ENCODE peak calls at places on chromosomes 1 and 21, in four cellular contexts. One of them, this sample, is unnamed.

GRCh38 chr1:33369764-33370163 is 48.9 kb upstream of the A3GALT2 start:
- DNase-seq in mesendoderm: no peak
- DNase-seq in H1: no peak
- DNase-seq in H9: no peak
- DNase-seq in this sample: no peak

GRCh38 chr1:166570954-166571353 is 268.3 kb upstream of the POGK start:
- DNase-seq in mesendoderm: no peak
- DNase-seq in H1: no peak
- DNase-seq in H9: no peak
- DNase-seq in this sample: no peak

GRCh38 chr1:246565751-246566127 is 322 bp downstream of the TFB2M start:
- DNase-seq in mesendoderm: peak; percentile 80
- DNase-seq in H1: no peak
- DNase-seq in H9: no peak
- DNase-seq in this sample: peak; percentile 64

GRCh38 chr21:45549670-45550463 is 7.6 kb upstream of the SLC19A1 start:
- DNase-seq in mesendoderm: no peak
- DNase-seq in H1: no peak
- DNase-seq in H9: peak; percentile 28
- DNase-seq in this sample: no peak

GRCh38 chr1:221991221-221991620 is 249.3 kb upstream of the DUSP10 start:
- DNase-seq in mesendoderm: no peak
- DNase-seq in H1: no peak
- DNase-seq in H9: no peak
- DNase-seq in this sample: peak; percentile 25

GRCh38 chr1:219171192-219171935 is 2.3 kb upstream of the LYPLAL1 start:
- DNase-seq in mesendoderm: no peak
- DNase-seq in H1: no peak
- DNase-seq in H9: no peak
- DNase-seq in this sample: peak; percentile 44

GRCh38 chr1:159866066-159866465 is 3.6 kb upstream of the VSIG8 start:
- DNase-seq in mesendoderm: no peak
- DNase-seq in H1: no peak
- DNase-seq in H9: no peak
- DNase-seq in this sample: no peak

GRCh38 chr21:34882719-34883131 is 166.4 kb downstream of the RUNX1 start:
- DNase-seq in mesendoderm: no peak
- DNase-seq in H1: no peak
- DNase-seq in H9: no peak
- DNase-seq in this sample: peak; percentile 40

GRCh38 chr1:163124812-163125211 is 55.7 kb downstream of the RGS4 start:
- DNase-seq in mesendoderm: no peak
- DNase-seq in H1: no peak
- DNase-seq in H9: no peak
- DNase-seq in this sample: no peak

GRCh38 chr1:53249706-53250105 is 11.4 kb upstream of the MAGOH start:
- DNase-seq in mesendoderm: no peak
- DNase-seq in H1: no peak
- DNase-seq in H9: no peak
- DNase-seq in this sample: no peak

GRCh38 chr1:231376101-231376500 is 38.0 kb downstream of the SPRTN start:
- DNase-seq in mesendoderm: no peak
- DNase-seq in H1: no peak
- DNase-seq in H9: no peak
- DNase-seq in this sample: peak; percentile 50

GRCh38 chr21:20946701-20947100 is 51.5 kb upstream of the NCAM2 start:
- DNase-seq in mesendoderm: no peak
- DNase-seq in H1: no peak
- DNase-seq in H9: no peak
- DNase-seq in this sample: no peak

GRCh38 chr1:159214149-159214760 is 9.6 kb downstream of the ACKR1 start:
- DNase-seq in mesendoderm: peak; percentile 56
- DNase-seq in H1: peak; percentile 65
- DNase-seq in H9: peak; percentile 55
- DNase-seq in this sample: peak; percentile 30

GRCh38 chr21:34925597-34925996 is 123.5 kb downstream of the RUNX1 start:
- DNase-seq in mesendoderm: no peak
- DNase-seq in H1: no peak
- DNase-seq in H9: no peak
- DNase-seq in this sample: no peak

GRCh38 chr1:162213281-162213909 is 143.9 kb downstream of the NOS1AP start:
- DNase-seq in mesendoderm: no peak
- DNase-seq in H1: no peak
- DNase-seq in H9: no peak
- DNase-seq in this sample: no peak

GRCh38 chr21:29233611-29234540 is 64.8 kb upstream of the BACH1 start:
- DNase-seq in mesendoderm: peak; percentile 47
- DNase-seq in H1: no peak
- DNase-seq in H9: no peak
- DNase-seq in this sample: peak; percentile 51

GRCh38 chr1:200524092-200524491 is 96.5 kb downstream of the KIF14 start:
- DNase-seq in mesendoderm: no peak
- DNase-seq in H1: no peak
- DNase-seq in H9: peak; percentile 37
- DNase-seq in this sample: no peak

GRCh38 chr21:34909492-34910292 is 139.4 kb downstream of the RUNX1 start:
- DNase-seq in mesendoderm: peak; percentile 31
- DNase-seq in H1: no peak
- DNase-seq in H9: no peak
- DNase-seq in this sample: no peak

GRCh38 chr1:51612349-51612982 is 4.4 kb upstream of the OSBPL9 start:
- DNase-seq in mesendoderm: no peak
- DNase-seq in H1: no peak
- DNase-seq in H9: no peak
- DNase-seq in this sample: peak; percentile 75

GRCh38 chr21:27290020-27290419 is 323.1 kb upstream of the ADAMTS5 start:
- DNase-seq in mesendoderm: no peak
- DNase-seq in H1: no peak
- DNase-seq in H9: no peak
- DNase-seq in this sample: no peak

GRCh38 chr1:237877628-237878027 is 13.1 kb downstream of the ZP4 start:
- DNase-seq in mesendoderm: no peak
- DNase-seq in H1: no peak
- DNase-seq in H9: no peak
- DNase-seq in this sample: no peak

GRCh38 chr1:99328171-99328570 is 63.9 kb downstream of the PLPPR4 start:
- DNase-seq in mesendoderm: peak; percentile 50
- DNase-seq in H1: no peak
- DNase-seq in H9: peak; percentile 27
- DNase-seq in this sample: no peak

GRCh38 chr1:241253491-241253890 is 103.5 kb downstream of the RGS7 start:
- DNase-seq in mesendoderm: no peak
- DNase-seq in H1: no peak
- DNase-seq in H9: no peak
- DNase-seq in this sample: no peak

GRCh38 chr21:44800103-44800502 is 1.5 kb downstream of the UBE2G2 start:
- DNase-seq in mesendoderm: peak; percentile 42
- DNase-seq in H1: no peak
- DNase-seq in H9: no peak
- DNase-seq in this sample: no peak

GRCh38 chr1:225880210-225880584 is 2.0 kb downstream of the TMEM63A start:
- DNase-seq in mesendoderm: no peak
- DNase-seq in H1: no peak
- DNase-seq in H9: no peak
- DNase-seq in this sample: no peak

GRCh38 chr1:234326493-234327366 is 46.5 kb upstream of the COA6 start:
- DNase-seq in mesendoderm: peak; percentile 81
- DNase-seq in H1: peak; percentile 88
- DNase-seq in H9: peak; percentile 81
- DNase-seq in this sample: peak; percentile 55

GRCh38 chr1:203692565-203693470 is 66.2 kb downstream of the ATP2B4 start:
- DNase-seq in mesendoderm: peak; percentile 72
- DNase-seq in H1: no peak
- DNase-seq in H9: no peak
- DNase-seq in this sample: peak; percentile 88

GRCh38 chr1:60904079-60904852 is 178.1 kb upstream of the NFIA start:
- DNase-seq in mesendoderm: no peak
- DNase-seq in H1: no peak
- DNase-seq in H9: no peak
- DNase-seq in this sample: no peak

GRCh38 chr1:44290250-44291094 is 64.6 kb downstream of the ERI3 start:
- DNase-seq in mesendoderm: peak; percentile 86
- DNase-seq in H1: no peak
- DNase-seq in H9: no peak
- DNase-seq in this sample: no peak

GRCh38 chr1:162230096-162230495 is 146.6 kb downstream of the SPATA46 start:
- DNase-seq in mesendoderm: peak; percentile 87
- DNase-seq in H1: peak; percentile 59
- DNase-seq in H9: peak; percentile 85
- DNase-seq in this sample: no peak

GRCh38 chr1:162107911-162108310 is 38.4 kb downstream of the NOS1AP start:
- DNase-seq in mesendoderm: no peak
- DNase-seq in H1: no peak
- DNase-seq in H9: no peak
- DNase-seq in this sample: no peak

GRCh38 chr1:163877016-163877415 is 555.3 kb downstream of the NUF2 start:
- DNase-seq in mesendoderm: no peak
- DNase-seq in H1: no peak
- DNase-seq in H9: no peak
- DNase-seq in this sample: no peak

GRCh38 chr1:2610036-2610720 is 22.6 kb downstream of the MMEL1 start:
- DNase-seq in mesendoderm: no peak
- DNase-seq in H1: no peak
- DNase-seq in H9: peak; percentile 27
- DNase-seq in this sample: no peak

GRCh38 chr1:154556422-154556821 is 2.0 kb downstream of the UBE2Q1 start:
- DNase-seq in mesendoderm: peak; percentile 81
- DNase-seq in H1: no peak
- DNase-seq in H9: no peak
- DNase-seq in this sample: peak; percentile 41

GRCh38 chr1:228139406-228139930 is 611 bp upstream of the GUK1 start:
- DNase-seq in mesendoderm: no peak
- DNase-seq in H1: no peak
- DNase-seq in H9: no peak
- DNase-seq in this sample: no peak
- H2BK5ac ChIP-seq in mesendoderm: no peak overlapping the region
- H2BK5ac ChIP-seq in H1: peak overlapping the region; percentile 60
- H2BK5ac ChIP-seq in H9: no peak overlapping the region
- H2BK5ac ChIP-seq in this sample: no peak overlapping the region

GRCh38 chr1:178931843-178932551 is 61.1 kb upstream of the ANGPTL1 start:
- DNase-seq in mesendoderm: no peak
- DNase-seq in H1: no peak
- DNase-seq in H9: no peak
- DNase-seq in this sample: peak; percentile 40
- H3K79me2 ChIP-seq in mesendoderm: no peaks in the 10 kb centered on the region
- H3K79me2 ChIP-seq in H1: no peaks in the 10 kb centered on the region
- H3K79me2 ChIP-seq in H9: no peaks in the 10 kb centered on the region
- H3K79me2 ChIP-seq in this sample: no peaks in the 10 kb centered on the region

GRCh38 chr1:16205891-16206546 is 6.4 kb downstream of the ARHGEF19 start:
- DNase-seq in mesendoderm: no peak
- DNase-seq in H1: no peak
- DNase-seq in H9: no peak
- DNase-seq in this sample: no peak
- H2BK5ac ChIP-seq in mesendoderm: peak overlapping the region; percentile 49
- H2BK5ac ChIP-seq in H1: peak overlapping the region; percentile 82
- H2BK5ac ChIP-seq in H9: no peak overlapping the region
- H2BK5ac ChIP-seq in this sample: peak overlapping the region; percentile 29

DNA sequence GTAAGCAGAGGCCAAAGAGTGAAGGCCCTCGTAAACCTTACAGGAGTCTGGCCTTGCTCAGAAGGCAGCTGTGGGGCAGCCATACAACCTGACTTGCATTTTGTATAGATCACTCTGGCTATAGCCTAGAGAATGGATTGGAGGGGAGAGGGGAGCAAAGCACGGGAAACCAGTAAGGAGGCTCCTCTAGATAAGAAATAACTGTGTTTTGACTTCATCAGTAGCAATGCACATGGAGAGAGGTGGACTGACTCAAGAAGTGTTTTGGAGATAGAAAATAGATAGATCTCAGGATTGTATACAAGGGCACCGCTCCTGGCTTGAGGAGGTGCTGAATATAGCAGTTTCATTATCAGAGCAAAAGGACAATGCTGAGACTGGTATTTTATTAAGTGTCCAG is 26.5 kb downstream of the ELAPOR1 start:
- DNase-seq in mesendoderm: no peak
- DNase-seq in H1: no peak
- DNase-seq in H9: no peak
- DNase-seq in this sample: no peak
- H3K79me2 ChIP-seq in mesendoderm: no peaks in the 10 kb centered on the region
- H3K79me2 ChIP-seq in H1: no peaks in the 10 kb centered on the region
- H3K79me2 ChIP-seq in H9: no peaks in the 10 kb centered on the region
- H3K79me2 ChIP-seq in this sample: no peaks in the 10 kb centered on the region

GRCh38 chr1:21621051-21621450 is 48.1 kb downstream of the RAP1GAP start:
- DNase-seq in mesendoderm: no peak
- DNase-seq in H1: no peak
- DNase-seq in H9: no peak
- DNase-seq in this sample: no peak
- H2BK5ac ChIP-seq in mesendoderm: no peak overlapping the region
- H2BK5ac ChIP-seq in H1: no peak overlapping the region
- H2BK5ac ChIP-seq in H9: no peak overlapping the region
- H2BK5ac ChIP-seq in this sample: no peak overlapping the region